ENCODE peak calls at places on chromosomes 1 and 21, in five cellular contexts. K is neuronal stem cell, L is HFF-Myc, C is kidney, M is foreskin fibroblast. E is an unnamed sample.

GRCh38 chr1:155226188-155226909 is 17.9 kb downstream of the MTX1 start:
- DNase-seq in K (peak; percentile 62), L (no peak), C (peak; percentile 90), M (peak; percentile 57), E (peak; percentile 87)

GRCh38 chr21:8990326-8991087 is 1530.9 kb upstream of the TPTE start:
- DNase-seq in K (no peak), L (no peak), C (no peak), M (no peak), E (no peak)

GRCh38 chr21:26632691-26633090 is 59.6 kb upstream of the CYYR1 start:
- DNase-seq in K (no peak), L (no peak), C (no peak), M (no peak), E (no peak)

GRCh38 chr21:44696572-44696971 is 400 bp upstream of the KRTAP10-12 start:
- DNase-seq in K (no peak), L (no peak), C (no peak), M (no peak), E (no peak)

GRCh38 chr1:159012495-159012894 is 2.8 kb downstream of the IFI16 start:
- DNase-seq in K (no peak), L (no peak), C (no peak), M (no peak), E (peak; percentile 72)

GRCh38 chr1:91870322-91870721 is 15.6 kb downstream of the TGFBR3 start:
- DNase-seq in K (no peak), L (no peak), C (no peak), M (no peak), E (peak; percentile 42)

GRCh38 chr1:231057410-231057809 is 17.4 kb upstream of the FAM89A start:
- DNase-seq in K (no peak), L (no peak), C (no peak), M (no peak), E (no peak)

GRCh38 chr1:171865106-171865505 is 23.8 kb downstream of the DNM3 start:
- DNase-seq in K (no peak), L (no peak), C (no peak), M (no peak), E (no peak)

GRCh38 chr1:180863158-180863775 is 49.4 kb upstream of the KIAA1614 start:
- DNase-seq in K (peak; percentile 56), L (peak; percentile 20), C (no peak), M (peak; percentile 37), E (peak; percentile 32)

GRCh38 chr1:110877776-110878175 is 4.8 kb downstream of the CD53 start:
- DNase-seq in K (no peak), L (no peak), C (no peak), M (no peak), E (no peak)
- H3K4me3 ChIP-seq in K (no peak overlapping the region), L (no peak overlapping the region), C (no peak overlapping the region), M (no peak overlapping the region), E (no peak overlapping the region)

GRCh38 chr1:63327417-63328139 is 5.2 kb downstream of the FOXD3 start:
- DNase-seq in K (peak; percentile 82), L (peak; percentile 42), C (peak; percentile 77), M (peak; percentile 31), E (peak; percentile 39)

GRCh38 chr1:63326106-63326472 is 3.7 kb downstream of the FOXD3 start:
- DNase-seq in K (no peak), L (no peak), C (no peak), M (no peak), E (no peak)

GRCh38 chr1:63328140-63328521 is 5.8 kb downstream of the FOXD3 start:
- DNase-seq in K (no peak), L (no peak), C (no peak), M (no peak), E (no peak)

GRCh38 chr1:63324779-63325119 is 2.4 kb downstream of the FOXD3 start:
- DNase-seq in K (no peak), L (no peak), C (no peak), M (no peak), E (no peak)

DNA sequence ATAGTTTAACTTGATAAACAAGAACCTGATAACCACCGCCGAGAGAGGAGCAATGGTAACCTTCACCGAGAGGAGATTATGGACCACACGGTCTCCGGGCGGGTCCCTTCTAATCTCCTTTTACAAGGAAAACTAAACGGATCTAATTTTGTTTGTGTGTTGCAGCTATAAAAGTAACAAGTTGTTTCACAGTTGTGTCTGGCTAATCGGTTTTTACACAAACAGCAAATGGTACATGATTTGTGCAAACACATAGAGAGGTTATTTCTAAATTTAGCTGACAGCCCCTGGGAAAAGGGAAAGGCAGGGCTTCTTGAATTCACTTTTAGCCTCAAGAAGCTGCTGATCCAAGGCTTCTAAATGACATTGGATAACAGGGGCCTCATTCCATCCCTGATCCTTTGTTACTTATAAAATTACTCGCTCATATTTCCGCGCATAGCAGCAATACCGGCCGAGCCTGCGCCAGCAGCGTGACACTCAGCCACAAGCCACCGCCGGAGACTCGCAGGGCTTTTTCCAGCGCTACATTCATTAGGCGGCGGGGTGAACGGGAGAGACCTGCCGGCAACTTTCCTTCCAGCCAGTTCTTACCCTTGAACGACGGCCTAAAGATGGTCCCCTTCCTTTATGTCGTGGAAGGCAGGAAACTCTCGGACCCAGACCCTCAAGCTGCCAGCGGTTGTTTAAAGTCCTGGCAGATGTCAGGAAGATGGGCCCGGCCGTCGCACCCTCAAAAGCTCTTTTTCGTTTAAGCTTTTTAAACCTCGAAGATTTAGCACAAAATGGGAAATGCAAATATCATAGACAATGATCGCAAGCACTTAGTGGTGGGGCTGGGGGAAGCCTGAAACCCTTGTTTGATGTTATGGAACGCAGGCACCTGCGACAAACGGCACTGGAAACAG is 4.4 kb downstream of the FOXD3 start:
- DNase-seq in K (no peak), L (no peak), C (no peak), M (no peak), E (no peak)
- H3K4me3 ChIP-seq in K (no peak overlapping the region), L (no peak overlapping the region), C (no peak overlapping the region), M (no peak overlapping the region), E (peak overlapping the region; percentile 40)

GRCh38 chr1:193462629-193463320 is 276.4 kb upstream of the B3GALT2 start:
- DNase-seq in K (peak; percentile 20), L (no peak), C (no peak), M (no peak), E (no peak)
- H3K4me3 ChIP-seq in K (no peak overlapping the region), L (no peak overlapping the region), C (no peak overlapping the region), M (no peak overlapping the region), E (no peak overlapping the region)

GRCh38 chr1:227887697-227888403 is 59.9 kb downstream of the WNT9A start:
- DNase-seq in K (peak; percentile 52), L (no peak), C (peak; percentile 86), M (peak; percentile 14), E (no peak)

GRCh38 chr1:227885648-227886502 is 61.9 kb downstream of the WNT9A start:
- DNase-seq in K (no peak), L (peak; percentile 38), C (peak; percentile 84), M (peak; percentile 19), E (no peak)

GRCh38 chr1:227885135-227885647 is 62.5 kb downstream of the WNT9A start:
- DNase-seq in K (no peak), L (no peak), C (no peak), M (no peak), E (peak; percentile 70)

GRCh38 chr1:227886993-227887696 is 60.6 kb downstream of the WNT9A start:
- DNase-seq in K (peak; percentile 48), L (peak; percentile 51), C (peak; percentile 90), M (peak; percentile 11), E (no peak)

DNA sequence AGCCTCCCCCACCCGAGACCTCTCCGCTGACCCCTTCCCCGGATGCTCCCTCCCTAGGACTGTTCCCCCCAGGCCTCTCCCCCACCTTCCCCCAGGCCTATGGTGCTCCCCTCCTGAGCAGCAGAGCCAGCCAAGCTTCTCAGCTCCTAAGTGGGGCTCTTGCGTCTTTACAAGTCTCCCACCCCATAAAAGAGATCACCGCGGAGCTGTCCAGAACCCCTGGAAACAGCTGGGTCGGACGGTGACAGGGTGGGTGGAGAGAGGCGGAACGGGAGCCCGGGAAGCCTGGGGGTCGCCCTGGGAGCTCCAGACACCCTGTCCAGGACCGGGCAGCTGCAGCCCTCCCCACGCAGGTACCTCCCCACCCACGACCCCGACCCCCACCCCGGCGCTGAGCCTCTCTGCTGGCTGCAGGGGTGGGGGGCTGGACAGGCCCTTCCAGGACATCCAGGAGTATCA is 61.2 kb downstream of the WNT9A start:
- DNase-seq in K (no peak), L (no peak), C (peak; percentile 60), M (no peak), E (no peak)
- H3K4me3 ChIP-seq in K (no peak overlapping the region), L (no peak overlapping the region), C (no peak overlapping the region), M (no peak overlapping the region), E (no peak overlapping the region)

DNA sequence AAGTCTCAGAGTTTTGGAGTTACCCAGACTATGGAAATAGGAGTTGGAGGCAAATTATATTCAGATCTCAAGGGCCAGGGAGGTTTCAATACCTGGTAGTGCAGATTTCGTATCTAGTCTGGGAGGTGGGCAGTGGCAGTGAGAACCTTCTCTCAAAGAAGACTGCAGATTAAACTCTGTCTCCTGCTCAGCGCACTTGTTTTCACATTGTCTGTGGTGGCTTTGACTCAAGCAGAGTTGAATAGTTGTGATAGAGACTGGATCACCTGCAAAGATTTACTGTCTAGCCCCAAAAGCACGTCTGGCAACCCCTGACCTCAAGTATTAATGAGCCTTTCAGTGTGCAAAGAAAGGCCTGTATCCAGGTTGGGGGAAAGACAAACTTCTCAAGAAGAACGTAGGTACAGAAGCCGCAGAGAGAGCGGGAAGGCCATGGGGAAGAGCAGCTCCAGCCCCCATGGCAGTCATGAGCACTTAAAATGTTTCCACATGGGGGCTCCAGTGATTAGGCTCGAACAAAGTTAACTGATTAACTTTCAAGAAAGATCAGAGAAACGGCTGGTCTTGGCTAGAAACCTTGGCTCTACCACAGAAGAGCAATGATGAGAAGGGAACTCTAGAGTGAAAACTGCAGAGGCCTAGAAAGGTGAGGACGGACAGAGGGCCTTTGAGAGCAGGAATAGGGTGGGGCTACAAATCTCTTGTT is 15.3 kb downstream of the HENMT1 start:
- DNase-seq in K (no peak), L (no peak), C (no peak), M (no peak), E (peak; percentile 55)
- H3K4me3 ChIP-seq in K (no peak overlapping the region), L (no peak overlapping the region), C (no peak overlapping the region), M (no peak overlapping the region), E (peak overlapping the region; percentile 30)

GRCh38 chr1:167648978-167649752 is 19.1 kb downstream of the RCSD1 start:
- DNase-seq in K (no peak), L (no peak), C (no peak), M (no peak), E (no peak)
- H3K4me3 ChIP-seq in K (no peak overlapping the region), L (no peak overlapping the region), C (no peak overlapping the region), M (no peak overlapping the region), E (no peak overlapping the region)

DNA sequence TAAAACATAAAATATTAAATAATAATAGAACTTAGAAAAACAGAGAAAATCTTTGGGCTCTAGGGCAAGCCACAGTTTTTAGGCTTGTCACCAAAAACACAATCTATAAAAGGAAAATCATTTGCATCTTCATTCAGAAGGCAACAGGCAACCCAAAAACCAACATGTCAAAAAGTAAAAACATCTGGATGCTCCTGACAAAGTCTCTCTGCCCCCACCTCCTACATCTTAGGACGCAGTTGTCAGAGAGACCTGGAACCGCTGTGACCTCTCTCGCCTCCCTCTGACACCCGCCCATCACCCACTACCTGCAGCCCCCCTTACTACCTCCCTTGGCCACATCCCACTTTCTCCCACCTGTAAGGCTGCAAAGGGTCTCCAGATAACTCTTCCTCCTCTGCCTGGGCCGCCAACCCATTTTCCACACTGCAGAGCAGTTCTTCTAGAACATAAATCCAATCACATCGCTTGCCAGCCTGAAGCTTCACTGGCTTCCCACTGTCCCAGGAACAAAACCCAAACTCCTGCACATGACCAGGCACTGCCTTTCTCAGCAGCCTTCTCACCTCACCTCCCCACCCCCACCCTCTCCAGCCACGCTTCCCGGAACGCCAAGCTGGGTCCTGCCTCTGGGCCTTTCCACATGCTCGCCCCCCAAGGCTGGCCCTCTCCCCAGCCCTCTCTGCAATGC is 14.7 kb downstream of the PRDM15 start:
- DNase-seq in K (no peak), L (no peak), C (no peak), M (no peak), E (no peak)
- H3K4me3 ChIP-seq in K (no peak overlapping the region), L (no peak overlapping the region), C (no peak overlapping the region), M (no peak overlapping the region), E (no peak overlapping the region)

E was measured in Jurkat, Clone E6-1.